ENCODE peak calls at places on chromosomes 6 and 20, in nine cellular contexts. One of them, this sample, is unnamed.

GRCh38 chr6:14922306-14922705 is 323.6 kb upstream of the JARID2 start:
- DNase-seq in cardiac muscle cell: no peak
- DNase-seq in pancreas: no peak
- DNase-seq in fibroblast of pulmonary artery: no peak
- DNase-seq in right cardiac atrium: peak; percentile 37
- DNase-seq in CD8-positive, alpha-beta memory T cell: no peak
- DNase-seq in CD8-positive, alpha-beta T cell: no peak
- DNase-seq in effector memory CD4-positive, alpha-beta T cell: no peak
- DNase-seq in mesenchymal stem cell: peak; percentile 18
- DNase-seq in this sample: no peak

GRCh38 chr20:46933150-46933549 is 38.5 kb downstream of the EYA2 start:
- DNase-seq in fibroblast of pulmonary artery: no peak
- DNase-seq in pancreas: no peak
- DNase-seq in CD8-positive, alpha-beta memory T cell: no peak
- DNase-seq in CD8-positive, alpha-beta T cell: no peak
- DNase-seq in right cardiac atrium: no peak
- DNase-seq in cardiac muscle cell: no peak
- DNase-seq in effector memory CD4-positive, alpha-beta T cell: no peak
- DNase-seq in mesenchymal stem cell: no peak
- DNase-seq in this sample: no peak

GRCh38 chr6:126919947-126920346 is 198.5 kb upstream of the RSPO3 start:
- DNase-seq in right cardiac atrium: no peak
- DNase-seq in pancreas: no peak
- DNase-seq in fibroblast of pulmonary artery: peak; percentile 95
- DNase-seq in cardiac muscle cell: peak; percentile 87
- DNase-seq in CD8-positive, alpha-beta T cell: no peak
- DNase-seq in CD8-positive, alpha-beta memory T cell: no peak
- DNase-seq in effector memory CD4-positive, alpha-beta T cell: no peak
- DNase-seq in mesenchymal stem cell: peak; percentile 99
- DNase-seq in this sample: no peak

GRCh38 chr20:31713312-31714049 is 9.2 kb downstream of the BCL2L1 start:
- DNase-seq in CD8-positive, alpha-beta T cell: no peak
- DNase-seq in mesenchymal stem cell: peak; percentile 94
- DNase-seq in right cardiac atrium: peak; percentile 93
- DNase-seq in pancreas: peak; percentile 40
- DNase-seq in fibroblast of pulmonary artery: peak; percentile 91
- DNase-seq in CD8-positive, alpha-beta memory T cell: no peak
- DNase-seq in effector memory CD4-positive, alpha-beta T cell: no peak
- DNase-seq in cardiac muscle cell: peak; percentile 93
- DNase-seq in this sample: peak; percentile 81

GRCh38 chr6:127522714-127523113 is 3.6 kb upstream of the MTCL3 start:
- DNase-seq in pancreas: no peak
- DNase-seq in fibroblast of pulmonary artery: no peak
- DNase-seq in cardiac muscle cell: no peak
- DNase-seq in CD8-positive, alpha-beta memory T cell: no peak
- DNase-seq in mesenchymal stem cell: no peak
- DNase-seq in effector memory CD4-positive, alpha-beta T cell: no peak
- DNase-seq in right cardiac atrium: no peak
- DNase-seq in CD8-positive, alpha-beta T cell: no peak
- DNase-seq in this sample: no peak

GRCh38 chr6:99613398-99613704 is 6.7 kb downstream of the PRDM13 start:
- DNase-seq in fibroblast of pulmonary artery: peak; percentile 35
- DNase-seq in mesenchymal stem cell: peak; percentile 43
- DNase-seq in CD8-positive, alpha-beta T cell: no peak
- DNase-seq in right cardiac atrium: peak; percentile 69
- DNase-seq in CD8-positive, alpha-beta memory T cell: no peak
- DNase-seq in pancreas: no peak
- DNase-seq in effector memory CD4-positive, alpha-beta T cell: no peak
- DNase-seq in cardiac muscle cell: peak; percentile 50
- DNase-seq in this sample: peak; percentile 44

GRCh38 chr20:60764771-60765170 is 487.3 kb upstream of the CDH4 start:
- DNase-seq in CD8-positive, alpha-beta memory T cell: no peak
- DNase-seq in right cardiac atrium: no peak
- DNase-seq in pancreas: no peak
- DNase-seq in fibroblast of pulmonary artery: no peak
- DNase-seq in cardiac muscle cell: no peak
- DNase-seq in mesenchymal stem cell: no peak
- DNase-seq in effector memory CD4-positive, alpha-beta T cell: no peak
- DNase-seq in CD8-positive, alpha-beta T cell: no peak
- DNase-seq in this sample: no peak

GRCh38 chr20:9319687-9320384 is 194.6 kb upstream of the LAMP5 start:
- DNase-seq in mesenchymal stem cell: peak; percentile 35
- DNase-seq in pancreas: no peak
- DNase-seq in CD8-positive, alpha-beta memory T cell: no peak
- DNase-seq in CD8-positive, alpha-beta T cell: no peak
- DNase-seq in cardiac muscle cell: no peak
- DNase-seq in effector memory CD4-positive, alpha-beta T cell: no peak
- DNase-seq in fibroblast of pulmonary artery: no peak
- DNase-seq in right cardiac atrium: no peak
- DNase-seq in this sample: no peak

GRCh38 chr6:105429676-105430075 is 26.8 kb upstream of the PREP start:
- DNase-seq in pancreas: no peak
- DNase-seq in effector memory CD4-positive, alpha-beta T cell: no peak
- DNase-seq in CD8-positive, alpha-beta memory T cell: no peak
- DNase-seq in CD8-positive, alpha-beta T cell: no peak
- DNase-seq in mesenchymal stem cell: no peak
- DNase-seq in right cardiac atrium: no peak
- DNase-seq in cardiac muscle cell: peak; percentile 17
- DNase-seq in fibroblast of pulmonary artery: no peak
- DNase-seq in this sample: no peak

GRCh38 chr6:170306324-170307079 is at the start of gene FAM120B:
- DNase-seq in pancreas: peak; percentile 97
- DNase-seq in cardiac muscle cell: peak; percentile 97
- DNase-seq in CD8-positive, alpha-beta memory T cell: peak; percentile 94
- DNase-seq in effector memory CD4-positive, alpha-beta T cell: peak; percentile 93
- DNase-seq in mesenchymal stem cell: peak; percentile 94
- DNase-seq in fibroblast of pulmonary artery: peak; percentile 96
- DNase-seq in right cardiac atrium: peak; percentile 99
- DNase-seq in CD8-positive, alpha-beta T cell: peak; percentile 95
- DNase-seq in this sample: peak; percentile 93

GRCh38 chr6:15264412-15264811 is 18.5 kb downstream of the JARID2 start:
- DNase-seq in CD8-positive, alpha-beta T cell: no peak
- DNase-seq in pancreas: no peak
- DNase-seq in effector memory CD4-positive, alpha-beta T cell: no peak
- DNase-seq in CD8-positive, alpha-beta memory T cell: no peak
- DNase-seq in mesenchymal stem cell: no peak
- DNase-seq in right cardiac atrium: no peak
- DNase-seq in fibroblast of pulmonary artery: no peak
- DNase-seq in cardiac muscle cell: no peak
- DNase-seq in this sample: no peak

GRCh38 chr6:52596371-52597028 is 19.6 kb upstream of the TRAM2 start:
- DNase-seq in CD8-positive, alpha-beta memory T cell: no peak
- DNase-seq in mesenchymal stem cell: peak; percentile 70
- DNase-seq in effector memory CD4-positive, alpha-beta T cell: no peak
- DNase-seq in fibroblast of pulmonary artery: peak; percentile 89
- DNase-seq in pancreas: no peak
- DNase-seq in right cardiac atrium: no peak
- DNase-seq in CD8-positive, alpha-beta T cell: no peak
- DNase-seq in cardiac muscle cell: peak; percentile 83
- DNase-seq in this sample: no peak

GRCh38 chr6:68043122-68043398 is 592.0 kb upstream of the ADGRB3 start:
- DNase-seq in CD8-positive, alpha-beta T cell: no peak
- DNase-seq in cardiac muscle cell: no peak
- DNase-seq in fibroblast of pulmonary artery: no peak
- DNase-seq in mesenchymal stem cell: no peak
- DNase-seq in CD8-positive, alpha-beta memory T cell: no peak
- DNase-seq in effector memory CD4-positive, alpha-beta T cell: no peak
- DNase-seq in right cardiac atrium: no peak
- DNase-seq in pancreas: no peak
- DNase-seq in this sample: no peak

GRCh38 chr20:37295001-37295400 is 5.5 kb downstream of the MANBAL start:
- DNase-seq in fibroblast of pulmonary artery: peak; percentile 93
- DNase-seq in right cardiac atrium: no peak
- DNase-seq in CD8-positive, alpha-beta memory T cell: no peak
- DNase-seq in CD8-positive, alpha-beta T cell: no peak
- DNase-seq in cardiac muscle cell: peak; percentile 90
- DNase-seq in mesenchymal stem cell: peak; percentile 98
- DNase-seq in effector memory CD4-positive, alpha-beta T cell: no peak
- DNase-seq in pancreas: no peak
- DNase-seq in this sample: no peak

GRCh38 chr6:27778625-27779417 is 133.4 kb downstream of the OR2B2 start:
- DNase-seq in cardiac muscle cell: no peak
- DNase-seq in CD8-positive, alpha-beta memory T cell: no peak
- DNase-seq in fibroblast of pulmonary artery: no peak
- DNase-seq in CD8-positive, alpha-beta T cell: no peak
- DNase-seq in mesenchymal stem cell: no peak
- DNase-seq in right cardiac atrium: no peak
- DNase-seq in effector memory CD4-positive, alpha-beta T cell: no peak
- DNase-seq in pancreas: no peak
- DNase-seq in this sample: no peak

GRCh38 chr6:43276180-43277082 is 21.6 kb upstream of the SLC22A7 start:
- DNase-seq in fibroblast of pulmonary artery: no peak
- DNase-seq in mesenchymal stem cell: peak; percentile 47
- DNase-seq in cardiac muscle cell: peak; percentile 39
- DNase-seq in pancreas: no peak
- DNase-seq in CD8-positive, alpha-beta memory T cell: peak; percentile 59
- DNase-seq in effector memory CD4-positive, alpha-beta T cell: no peak
- DNase-seq in right cardiac atrium: peak; percentile 26
- DNase-seq in CD8-positive, alpha-beta T cell: peak; percentile 32
- DNase-seq in this sample: no peak

GRCh38 chr6:107046316-107046715 is 18.3 kb downstream of the MTRES1 start:
- DNase-seq in effector memory CD4-positive, alpha-beta T cell: no peak
- DNase-seq in cardiac muscle cell: no peak
- DNase-seq in CD8-positive, alpha-beta T cell: no peak
- DNase-seq in CD8-positive, alpha-beta memory T cell: no peak
- DNase-seq in pancreas: no peak
- DNase-seq in fibroblast of pulmonary artery: peak; percentile 17
- DNase-seq in right cardiac atrium: no peak
- DNase-seq in mesenchymal stem cell: no peak
- DNase-seq in this sample: no peak

GRCh38 chr6:155880905-155881304 is 425.3 kb upstream of the NOX3 start:
- DNase-seq in pancreas: no peak
- DNase-seq in effector memory CD4-positive, alpha-beta T cell: no peak
- DNase-seq in CD8-positive, alpha-beta T cell: no peak
- DNase-seq in right cardiac atrium: no peak
- DNase-seq in mesenchymal stem cell: peak; percentile 62
- DNase-seq in cardiac muscle cell: peak; percentile 9
- DNase-seq in fibroblast of pulmonary artery: peak; percentile 20
- DNase-seq in CD8-positive, alpha-beta memory T cell: no peak
- DNase-seq in this sample: no peak

GRCh38 chr6:136382676-136383075 is 93.0 kb upstream of the BCLAF1 start:
- DNase-seq in cardiac muscle cell: no peak
- DNase-seq in effector memory CD4-positive, alpha-beta T cell: no peak
- DNase-seq in mesenchymal stem cell: no peak
- DNase-seq in right cardiac atrium: no peak
- DNase-seq in CD8-positive, alpha-beta memory T cell: no peak
- DNase-seq in pancreas: no peak
- DNase-seq in CD8-positive, alpha-beta T cell: no peak
- DNase-seq in fibroblast of pulmonary artery: no peak
- DNase-seq in this sample: no peak

GRCh38 chr6:33286946-33287914 is 1.8 kb downstream of the WDR46 start:
- DNase-seq in mesenchymal stem cell: no peak
- DNase-seq in right cardiac atrium: no peak
- DNase-seq in cardiac muscle cell: no peak
- DNase-seq in CD8-positive, alpha-beta memory T cell: no peak
- DNase-seq in CD8-positive, alpha-beta T cell: no peak
- DNase-seq in pancreas: no peak
- DNase-seq in fibroblast of pulmonary artery: no peak
- DNase-seq in effector memory CD4-positive, alpha-beta T cell: no peak
- DNase-seq in this sample: no peak
- H3K4me3 ChIP-seq in mesenchymal stem cell: peak overlapping the region; percentile 97
- H3K4me3 ChIP-seq in right cardiac atrium: no peak overlapping the region
- H3K4me3 ChIP-seq in cardiac muscle cell: no peak overlapping the region
- H3K4me3 ChIP-seq in CD8-positive, alpha-beta memory T cell: no peak overlapping the region
- H3K4me3 ChIP-seq in CD8-positive, alpha-beta T cell: no peak overlapping the region
- H3K4me3 ChIP-seq in pancreas: no peak overlapping the region
- H3K4me3 ChIP-seq in fibroblast of pulmonary artery: no peak overlapping the region
- H3K4me3 ChIP-seq in effector memory CD4-positive, alpha-beta T cell: no peak overlapping the region
- H3K4me3 ChIP-seq in this sample: no peak overlapping the region

GRCh38 chr6:39313526-39314272 is 520 bp downstream of the KCNK17 start:
- DNase-seq in CD8-positive, alpha-beta T cell: no peak
- DNase-seq in mesenchymal stem cell: no peak
- DNase-seq in fibroblast of pulmonary artery: no peak
- DNase-seq in pancreas: no peak
- DNase-seq in right cardiac atrium: peak; percentile 72
- DNase-seq in effector memory CD4-positive, alpha-beta T cell: no peak
- DNase-seq in CD8-positive, alpha-beta memory T cell: no peak
- DNase-seq in cardiac muscle cell: no peak
- DNase-seq in this sample: peak; percentile 16
- H3K4me3 ChIP-seq in CD8-positive, alpha-beta T cell: no peak overlapping the region
- H3K4me3 ChIP-seq in mesenchymal stem cell: no peak overlapping the region
- H3K4me3 ChIP-seq in fibroblast of pulmonary artery: no peak overlapping the region
- H3K4me3 ChIP-seq in pancreas: peak overlapping the region; percentile 41
- H3K4me3 ChIP-seq in right cardiac atrium: peak overlapping the region; percentile 25
- H3K4me3 ChIP-seq in effector memory CD4-positive, alpha-beta T cell: no peak overlapping the region
- H3K4me3 ChIP-seq in CD8-positive, alpha-beta memory T cell: no peak overlapping the region
- H3K4me3 ChIP-seq in cardiac muscle cell: peak overlapping the region; percentile 24
- H3K4me3 ChIP-seq in this sample: peak overlapping the region; percentile 8

DNA sequence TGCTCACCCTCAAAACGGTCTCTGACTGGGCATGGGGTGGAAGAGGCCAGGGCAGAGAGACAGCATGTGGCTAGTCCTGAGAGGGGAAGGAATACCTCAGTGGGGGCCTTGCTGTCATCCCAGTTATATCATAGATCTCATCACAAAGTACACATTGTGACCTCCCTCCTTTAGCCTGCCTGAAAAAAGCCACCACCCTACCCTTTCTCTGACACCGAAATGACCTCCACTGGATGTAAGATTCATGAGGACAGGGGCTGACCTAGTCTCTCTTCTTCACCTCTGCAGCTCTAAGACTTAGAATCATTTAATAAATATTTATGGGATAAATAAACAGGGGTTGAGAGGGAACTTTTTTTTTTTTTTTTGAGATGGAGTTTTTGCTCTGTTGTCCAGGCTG is at the start of gene C20orf173:
- DNase-seq in effector memory CD4-positive, alpha-beta T cell: no peak
- DNase-seq in fibroblast of pulmonary artery: no peak
- DNase-seq in CD8-positive, alpha-beta T cell: no peak
- DNase-seq in cardiac muscle cell: no peak
- DNase-seq in right cardiac atrium: no peak
- DNase-seq in CD8-positive, alpha-beta memory T cell: no peak
- DNase-seq in mesenchymal stem cell: no peak
- DNase-seq in pancreas: no peak
- DNase-seq in this sample: no peak
- H3K4me3 ChIP-seq in effector memory CD4-positive, alpha-beta T cell: no peak within 1 kb of the TSS
- H3K4me3 ChIP-seq in fibroblast of pulmonary artery: no peak within 1 kb of the TSS
- H3K4me3 ChIP-seq in CD8-positive, alpha-beta T cell: no peak within 1 kb of the TSS
- H3K4me3 ChIP-seq in cardiac muscle cell: no peak within 1 kb of the TSS
- H3K4me3 ChIP-seq in right cardiac atrium: no peak within 1 kb of the TSS
- H3K4me3 ChIP-seq in CD8-positive, alpha-beta memory T cell: no peak within 1 kb of the TSS
- H3K4me3 ChIP-seq in mesenchymal stem cell: no peak within 1 kb of the TSS
- H3K4me3 ChIP-seq in pancreas: no peak within 1 kb of the TSS
- H3K4me3 ChIP-seq in this sample: no peak within 1 kb of the TSS

GRCh38 chr6:129895692-129896091 is 34.6 kb upstream of the TMEM244 start:
- DNase-seq in CD8-positive, alpha-beta memory T cell: no peak
- DNase-seq in pancreas: no peak
- DNase-seq in effector memory CD4-positive, alpha-beta T cell: no peak
- DNase-seq in fibroblast of pulmonary artery: no peak
- DNase-seq in cardiac muscle cell: no peak
- DNase-seq in right cardiac atrium: no peak
- DNase-seq in mesenchymal stem cell: no peak
- DNase-seq in CD8-positive, alpha-beta T cell: no peak
- DNase-seq in this sample: no peak
- H3K4me3 ChIP-seq in CD8-positive, alpha-beta memory T cell: no peak overlapping the region
- H3K4me3 ChIP-seq in pancreas: no peak overlapping the region
- H3K4me3 ChIP-seq in effector memory CD4-positive, alpha-beta T cell: no peak overlapping the region
- H3K4me3 ChIP-seq in fibroblast of pulmonary artery: no peak overlapping the region
- H3K4me3 ChIP-seq in cardiac muscle cell: no peak overlapping the region
- H3K4me3 ChIP-seq in right cardiac atrium: no peak overlapping the region
- H3K4me3 ChIP-seq in mesenchymal stem cell: no peak overlapping the region
- H3K4me3 ChIP-seq in CD8-positive, alpha-beta T cell: no peak overlapping the region
- H3K4me3 ChIP-seq in this sample: no peak overlapping the region

This sample was measured in Caco-2.